ENCODE peak calls at places on chromosomes 1 and 21, in ten cellular contexts. I, N, L, G, V, Z, B, S, K and F are unnamed samples.

GRCh38 chr1:247386695-247387094 is 29.3 kb upstream of the NLRP3 start:
- DNase-seq in N (no peak), G (no peak), L (no peak), K (no peak), Z (no peak), I (no peak), V (no peak), S (peak; percentile 49), B (no peak), F (no peak)

GRCh38 chr1:179153217-179153616 is 71.3 kb downstream of the TOR3A start:
- DNase-seq in L (no peak), S (no peak), B (no peak), N (no peak), Z (no peak), G (no peak), K (no peak), I (no peak), V (no peak), F (no peak)

GRCh38 chr1:3530086-3530930 is 75.8 kb downstream of the ARHGEF16 start:
- DNase-seq in V (no peak), B (no peak), K (no peak), I (peak; percentile 56), Z (no peak), L (no peak), S (no peak), G (no peak), N (no peak), F (no peak)

GRCh38 chr1:28313710-28314510 is 14.9 kb upstream of the MED18 start:
- DNase-seq in L (no peak), K (peak; percentile 48), N (no peak), S (peak; percentile 57), B (no peak), V (no peak), Z (peak; percentile 51), G (no peak), I (no peak), F (no peak)

GRCh38 chr21:26070822-26071425 is 99.6 kb downstream of the APP start:
- DNase-seq in V (no peak), Z (no peak), N (peak; percentile 87), S (peak; percentile 66), L (no peak), K (no peak), G (no peak), I (no peak), B (peak; percentile 34), F (no peak)

GRCh38 chr21:33362044-33362555 is 37.3 kb downstream of the IFNAR1 start:
- DNase-seq in L (peak; percentile 57), K (no peak), Z (no peak), V (peak; percentile 34), I (peak; percentile 61), N (peak; percentile 94), B (no peak), G (peak; percentile 45), S (no peak), F (no peak)

GRCh38 chr1:231359113-231359512 is 21.0 kb downstream of the SPRTN start:
- DNase-seq in V (no peak), Z (no peak), L (no peak), I (no peak), B (no peak), N (no peak), S (peak; percentile 91), G (no peak), K (peak; percentile 29), F (no peak)

GRCh38 chr1:6612641-6613360 is 730 bp upstream of the PHF13 start:
- DNase-seq in B (peak; percentile 71), L (no peak), G (peak; percentile 22), N (no peak), Z (no peak), K (peak; percentile 60), S (peak; percentile 31), I (peak; percentile 68), V (no peak), F (no peak)

GRCh38 chr1:165162671-165163241 is 193.8 kb downstream of the LMX1A start:
- DNase-seq in I (no peak), Z (no peak), B (no peak), K (no peak), L (no peak), S (no peak), G (peak; percentile 3), N (no peak), V (no peak), F (peak; percentile 66)